ENCODE peak calls at places on chromosome 7, in nine cellular contexts. G, H, Z, Q, A, S, U, X and I are unnamed samples.

GRCh38 chr7:22316914-22317313 is 40.0 kb downstream of the RAPGEF5 start:
- DNase-seq in G (no peak), H (no peak), Z (no peak), Q (no peak), A (no peak), S (no peak), U (no peak), X (no peak), I (no peak)

GRCh38 chr7:134992626-134993179 is 6.4 kb downstream of the AGBL3 start:
- DNase-seq in G (no peak), H (peak), Z (peak), Q (no peak), A (no peak), S (no peak), U (peak), X (no peak), I (no peak)

GRCh38 chr7:78345293-78345692 is 546.7 kb downstream of the PHTF2 start:
- DNase-seq in G (no peak), H (no peak), Z (no peak), Q (no peak), A (peak), S (peak), U (no peak), X (no peak), I (no peak)

GRCh38 chr7:54985405-54986360 is 33.1 kb upstream of the EGFR start:
- DNase-seq in G (no peak), H (no peak), Z (peak), Q (no peak), A (no peak), S (no peak), U (peak), X (peak), I (no peak)

GRCh38 chr7:114922652-114923402 is 933 bp downstream of the MDFIC start:
- DNase-seq in G (peak), H (peak), Z (peak), Q (peak), A (peak), S (peak), U (peak), X (peak), I (peak)

GRCh38 chr7:31114593-31115343 is 62.7 kb downstream of the ADCYAP1R1 start:
- DNase-seq in G (peak), H (no peak), Z (peak), Q (no peak), A (peak), S (no peak), U (peak), X (peak), I (no peak)

GRCh38 chr7:55557666-55558188 is 14.6 kb downstream of the VOPP1 start:
- DNase-seq in G (no peak), H (peak), Z (peak), Q (no peak), A (no peak), S (no peak), U (no peak), X (no peak), I (no peak)

GRCh38 chr7:123712619-123713018 is 36.2 kb downstream of the WASL start:
- DNase-seq in G (no peak), H (no peak), Z (peak), Q (no peak), A (no peak), S (no peak), U (no peak), X (no peak), I (no peak)

GRCh38 chr7:133235212-133235883 is 17.5 kb upstream of the EXOC4 start:
- DNase-seq in G (no peak), H (no peak), Z (peak), Q (no peak), A (no peak), S (no peak), U (peak), X (peak), I (no peak)

GRCh38 chr7:152590481-152590880 is 85.5 kb downstream of the XRCC2 start:
- DNase-seq in G (no peak), H (no peak), Z (no peak), Q (no peak), A (no peak), S (no peak), U (no peak), X (no peak), I (no peak)

GRCh38 chr7:152600266-152600665 is 75.7 kb downstream of the XRCC2 start:
- DNase-seq in G (no peak), H (no peak), Z (no peak), Q (no peak), A (no peak), S (no peak), U (no peak), X (no peak), I (no peak)

GRCh38 chr7:152597514-152597913 is 78.4 kb downstream of the XRCC2 start:
- DNase-seq in G (no peak), H (no peak), Z (no peak), Q (no peak), A (no peak), S (no peak), U (no peak), X (no peak), I (no peak)

DNA sequence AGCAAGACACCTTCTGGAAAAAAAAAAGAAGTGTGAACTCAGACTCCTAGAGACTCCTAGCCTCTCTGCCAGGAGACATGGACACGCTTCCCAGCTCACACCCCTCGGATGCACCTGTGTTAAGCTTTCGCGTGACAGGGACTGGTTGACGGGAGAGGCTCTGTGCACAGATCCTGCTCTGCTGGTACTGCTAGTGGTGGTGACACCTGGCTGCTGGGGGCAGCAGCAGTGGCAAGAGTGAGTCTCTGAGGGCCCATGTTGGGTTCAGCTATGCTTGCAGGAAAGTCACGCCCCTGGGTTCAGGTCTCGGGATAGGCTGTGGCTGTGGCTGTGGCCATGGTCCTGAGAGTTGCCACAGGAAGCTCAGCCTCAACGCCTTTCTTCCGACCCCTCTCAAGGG is 81.1 kb downstream of the XRCC2 start:
- DNase-seq in G (no peak), H (no peak), Z (no peak), Q (no peak), A (no peak), S (no peak), U (no peak), X (no peak), I (no peak)
- TF ChIP-seq CTCF in G (no peak), H (no peak), Z (no peak), Q (no peak), A (no peak), S (no peak), U (no peak), X (no peak), I (no peak)

GRCh38 chr7:24290004-24290641 is 6.1 kb downstream of the NPY start:
- DNase-seq in G (no peak), H (peak), Z (peak), Q (peak), A (peak), S (no peak), U (peak), X (peak), I (no peak)
- TF ChIP-seq CTCF in G (peak), H (peak), Z (peak), Q (peak), A (peak), S (peak), U (peak), X (no peak), I (peak)

DNA sequence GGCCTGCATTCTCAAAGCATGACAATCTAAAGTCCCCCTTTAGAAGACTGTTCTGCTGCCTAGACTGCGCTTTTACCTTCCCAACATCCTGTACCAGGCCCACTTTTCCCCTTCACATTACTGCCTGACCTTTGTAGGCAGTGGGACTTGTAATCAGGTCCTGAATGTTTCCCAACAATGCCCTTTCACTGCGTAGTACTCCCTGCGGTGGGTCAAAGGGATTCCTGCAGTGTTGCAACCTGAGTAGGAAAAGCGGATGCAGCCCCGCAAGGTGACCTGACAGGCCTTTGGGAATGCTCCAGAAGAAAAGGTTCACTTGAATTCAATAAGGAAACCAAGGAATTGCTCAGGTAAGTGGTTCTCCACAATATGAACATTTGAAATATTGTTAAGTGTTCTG is 4.9 kb upstream of the TCAF1 start:
- DNase-seq in G (no peak), H (no peak), Z (no peak), Q (no peak), A (peak), S (no peak), U (no peak), X (no peak), I (no peak)
- TF ChIP-seq CTCF in G (no peak), H (no peak), Z (no peak), Q (no peak), A (no peak), S (no peak), U (no peak), X (no peak), I (no peak)

DNA sequence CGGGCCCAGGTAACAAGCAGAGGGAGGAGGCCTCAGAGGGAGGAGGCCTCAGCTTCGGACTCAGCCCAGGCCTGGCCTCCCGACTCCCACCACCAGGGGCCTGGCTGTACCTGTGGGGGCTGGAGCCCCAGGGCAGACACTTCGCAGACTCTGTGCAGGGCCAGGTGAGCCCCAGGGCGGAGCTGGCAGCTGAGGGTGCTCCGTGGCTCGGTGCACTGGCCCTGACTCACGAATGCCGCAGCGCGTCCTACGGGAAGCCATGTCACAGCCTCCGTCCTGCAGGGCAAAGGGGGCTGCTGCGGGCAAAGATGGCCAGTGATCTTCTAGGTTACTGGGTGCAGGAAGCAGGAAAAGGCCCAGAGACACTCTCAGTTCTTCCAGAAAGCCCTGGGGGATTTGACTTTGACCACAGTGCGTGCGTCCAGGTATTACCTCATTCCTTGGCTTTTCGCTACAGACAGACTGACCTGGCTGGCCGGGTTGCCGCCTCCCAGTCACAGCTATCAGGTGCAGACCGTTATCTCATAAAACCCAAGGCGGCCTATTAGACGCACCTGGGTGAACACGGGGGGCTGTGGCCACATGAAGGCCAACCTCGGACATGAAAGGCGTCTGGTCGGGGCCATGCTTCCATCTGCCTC is 80.1 kb downstream of the FOXL3 start:
- DNase-seq in G (no peak), H (no peak), Z (no peak), Q (no peak), A (no peak), S (peak), U (no peak), X (no peak), I (no peak)
- TF ChIP-seq CTCF in G (peak), H (no peak), Z (no peak), Q (no peak), A (peak), S (no peak), U (no peak), X (no peak), I (peak)

GRCh38 chr7:8296362-8296659 is 34.3 kb upstream of the ICA1 start:
- DNase-seq in G (no peak), H (no peak), Z (no peak), Q (no peak), A (no peak), S (no peak), U (no peak), X (no peak), I (no peak)
- TF ChIP-seq CTCF in G (no peak), H (peak), Z (no peak), Q (no peak), A (no peak), S (peak), U (no peak), X (no peak), I (no peak)

GRCh38 chr7:20329389-20330175 is 1.1 kb upstream of the ITGB8 start:
- DNase-seq in G (peak), H (peak), Z (peak), Q (peak), A (peak), S (peak), U (peak), X (peak), I (peak)
- TF ChIP-seq CTCF in G (peak), H (no peak), Z (peak), Q (peak), A (peak), S (no peak), U (peak), X (peak), I (peak)

GRCh38 chr7:151008511-151009323 is 15.6 kb downstream of the ATG9B start:
- DNase-seq in G (peak), H (peak), Z (peak), Q (peak), A (peak), S (peak), U (no peak), X (peak), I (no peak)
- TF ChIP-seq CTCF in G (peak), H (peak), Z (peak), Q (peak), A (peak), S (peak), U (peak), X (peak), I (peak)

GRCh38 chr7:156827587-156828203 is 65.3 kb downstream of the LMBR1 start:
- DNase-seq in G (no peak), H (no peak), Z (peak), Q (no peak), A (peak), S (no peak), U (peak), X (peak), I (no peak)
- TF ChIP-seq CTCF in G (peak), H (peak), Z (peak), Q (peak), A (peak), S (peak), U (peak), X (peak), I (peak)